ENCODE peak calls at places on chromosomes 3 and 15, in five cellular contexts. M is NCI-H345; S is stimulated activated CD4-positive, alpha-beta T cell treated with anti-CD3 and anti-CD28 coated beads, Interleukin-4, amount 100 ng/mL, for 1 hour; B is stimulated activated naive CD4-positive, alpha-beta T cell; O is GM04504. I is an unnamed sample.

GRCh38 chr15:77545058-77545457 is 87.7 kb downstream of the LINGO1 start:
- DNase-seq in M (no peak), S (no peak), B (no peak), O (no peak), I (no peak)

GRCh38 chr3:31704651-31705179 is 172.0 kb downstream of the STT3B start:
- DNase-seq in M (no peak), S (peak; percentile 9), B (no peak), O (peak; percentile 22), I (no peak)

GRCh38 chr15:70643783-70644125 is 119.6 kb downstream of the UACA start:
- DNase-seq in M (no peak), S (no peak), B (no peak), O (no peak), I (no peak)

GRCh38 chr3:177478170-177478859 is 281.0 kb upstream of the TBL1XR1 start:
- DNase-seq in M (no peak), S (no peak), B (no peak), O (peak; percentile 98), I (no peak)

GRCh38 chr3:45208587-45208986 is 17.5 kb downstream of the TMEM158 start:
- DNase-seq in M (no peak), S (no peak), B (no peak), O (no peak), I (no peak)

GRCh38 chr3:133812872-133813271 is 7.3 kb downstream of the SRPRB start:
- DNase-seq in M (no peak), S (no peak), B (no peak), O (peak; percentile 26), I (no peak)

GRCh38 chr15:101852356-101852755 is 40.4 kb downstream of the OR4F15 start:
- DNase-seq in M (no peak), S (no peak), B (no peak), O (no peak), I (no peak)

GRCh38 chr15:60751985-60752952 is 273.3 kb upstream of the ICE2 start:
- DNase-seq in M (no peak), S (no peak), B (no peak), O (no peak), I (no peak)

I was measured in B cell.